ENCODE peak calls at places on chromosome 10, in four cellular contexts. Y is HepG2, Q is RWPE1, S is cardiac muscle cell. L is an unnamed sample.

GRCh38 chr10:132292287-132292971 is 15.3 kb downstream of the STK32C start:
- DNase-seq in Y (no peak), Q (no peak), S (no peak), L (no peak)

GRCh38 chr10:128744092-128744491 is 617.9 kb upstream of the MKI67 start:
- DNase-seq in Y (no peak), Q (no peak), S (no peak), L (no peak)

GRCh38 chr10:112140110-112140755 is 43.3 kb downstream of the GPAM start:
- DNase-seq in Y (peak), Q (peak), S (peak), L (peak)

GRCh38 chr10:109191341-109191740 is 732.0 kb downstream of the XPNPEP1 start:
- DNase-seq in Y (no peak), Q (no peak), S (no peak), L (no peak)

GRCh38 chr10:29828978-29829377 is 194.2 kb upstream of the SVIL start:
- DNase-seq in Y (no peak), Q (no peak), S (no peak), L (no peak)

GRCh38 chr10:7003821-7004220 is 407.0 kb downstream of the SFMBT2 start:
- DNase-seq in Y (no peak), Q (no peak), S (no peak), L (no peak)

GRCh38 chr10:22825841-22826240 is 102.0 kb upstream of the ARMC3 start:
- DNase-seq in Y (no peak), Q (no peak), S (no peak), L (no peak)

GRCh38 chr10:36349445-36350063 is 707.5 kb upstream of the FZD8 start:
- DNase-seq in Y (no peak), Q (no peak), S (peak), L (no peak)

GRCh38 chr10:34906021-34906965 is 91.2 kb upstream of the PARD3 start:
- DNase-seq in Y (peak), Q (peak), S (peak), L (no peak)

GRCh38 chr10:78931333-78932083 is 137.3 kb upstream of the ZMIZ1 start:
- DNase-seq in Y (no peak), Q (no peak), S (no peak), L (peak)

GRCh38 chr10:15877836-15878576 is 17.7 kb upstream of the MINDY3 start:
- DNase-seq in Y (peak), Q (no peak), S (no peak), L (no peak)

DNA sequence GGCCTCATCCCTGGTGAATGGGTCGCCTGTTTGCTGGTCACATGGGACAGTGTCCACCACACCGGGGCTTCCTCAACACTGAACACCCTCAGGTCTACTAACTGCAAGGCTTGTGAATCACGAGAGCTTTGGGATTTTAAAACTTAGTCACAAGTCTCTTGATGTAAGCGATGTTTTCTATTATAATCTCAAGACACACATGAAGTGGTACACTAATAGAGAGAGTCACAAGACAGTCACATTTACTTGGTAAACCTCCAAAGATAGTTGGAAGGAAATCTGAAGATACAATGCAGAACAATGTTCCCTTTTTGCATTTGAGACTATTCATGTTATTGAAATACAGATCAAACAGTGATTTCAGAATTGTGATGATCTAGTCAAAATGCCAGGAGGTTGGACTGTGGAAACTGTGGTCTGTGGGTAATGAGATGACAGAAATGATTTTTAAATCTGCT is 233.1 kb upstream of the KLF6 start:
- DNase-seq in Y (no peak), Q (no peak), S (no peak), L (no peak)
- H3K27ac ChIP-seq in Y (no peak), Q (no peak), S (no peak), L (no peak)

GRCh38 chr10:126616737-126617136 is 53.8 kb downstream of the C10orf90 start:
- DNase-seq in Y (no peak), Q (no peak), S (no peak), L (no peak)

GRCh38 chr10:126617208-126617607 is 53.3 kb downstream of the C10orf90 start:
- DNase-seq in Y (no peak), Q (no peak), S (no peak), L (no peak)

GRCh38 chr10:126621836-126622235 is 48.7 kb downstream of the C10orf90 start:
- DNase-seq in Y (no peak), Q (no peak), S (no peak), L (no peak)

GRCh38 chr10:126618466-126618865 is 52.0 kb downstream of the C10orf90 start:
- DNase-seq in Y (no peak), Q (no peak), S (no peak), L (no peak)
- H3K27ac ChIP-seq in Y (no peak), Q (no peak), S (no peak), L (no peak)

GRCh38 chr10:110671788-110672579 is 27.8 kb downstream of the RBM20 start:
- DNase-seq in Y (peak), Q (peak), S (peak), L (peak)
- H3K27ac ChIP-seq in Y (no peak), Q (no peak), S (no peak), L (peak)

GRCh38 chr10:48390005-48390871 is 83.8 kb downstream of the MAPK8 start:
- DNase-seq in Y (no peak), Q (no peak), S (no peak), L (no peak)

GRCh38 chr10:48391994-48392393 is 85.5 kb downstream of the MAPK8 start:
- DNase-seq in Y (no peak), Q (no peak), S (peak), L (no peak)

GRCh38 chr10:48389272-48389671 is 82.8 kb downstream of the MAPK8 start:
- DNase-seq in Y (no peak), Q (no peak), S (peak), L (no peak)

GRCh38 chr10:48390933-48391845 is 84.7 kb downstream of the MAPK8 start:
- DNase-seq in Y (no peak), Q (peak), S (no peak), L (no peak)
- H3K27ac ChIP-seq in Y (no peak), Q (no peak), S (no peak), L (no peak)

DNA sequence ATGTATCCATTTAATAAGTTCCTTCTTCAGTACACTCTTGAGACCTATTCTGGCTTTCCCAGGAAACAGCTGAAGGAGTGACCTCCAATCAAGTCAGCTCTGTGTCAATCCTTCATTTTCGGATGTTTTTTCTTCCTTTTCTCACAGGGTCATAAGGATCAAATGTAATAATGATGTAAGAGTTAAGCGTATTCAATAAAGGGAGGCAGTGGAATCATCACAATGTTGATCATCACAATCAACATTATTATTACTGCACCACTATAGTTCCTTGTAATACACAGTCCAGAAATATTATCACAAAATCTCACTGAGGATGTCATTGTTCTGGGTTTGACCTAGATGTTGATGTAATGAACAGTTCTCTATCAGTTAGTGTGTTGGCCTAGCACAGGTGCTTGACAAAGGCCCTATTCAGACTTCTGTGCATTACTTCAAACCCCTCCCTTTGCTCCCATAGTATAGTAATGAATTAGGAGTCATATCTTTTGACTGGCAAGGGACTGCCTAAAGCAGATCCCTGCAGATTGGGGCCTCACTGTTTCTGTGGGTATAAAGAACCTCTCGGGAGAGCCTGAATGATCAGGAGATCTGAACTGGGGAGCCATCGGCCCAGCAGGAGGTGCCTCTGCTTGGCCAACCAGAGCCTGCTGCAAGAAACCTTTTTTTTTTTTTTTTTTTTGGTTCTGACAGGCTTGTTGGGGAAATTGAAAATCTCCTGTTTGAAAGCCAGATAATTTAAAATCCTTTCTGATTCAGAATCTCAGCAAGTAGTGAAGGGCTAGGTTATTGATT is 100.6 kb downstream of the KAT6B start:
- DNase-seq in Y (peak), Q (no peak), S (no peak), L (no peak)
- H3K27ac ChIP-seq in Y (no peak), Q (no peak), S (no peak), L (peak)

DNA sequence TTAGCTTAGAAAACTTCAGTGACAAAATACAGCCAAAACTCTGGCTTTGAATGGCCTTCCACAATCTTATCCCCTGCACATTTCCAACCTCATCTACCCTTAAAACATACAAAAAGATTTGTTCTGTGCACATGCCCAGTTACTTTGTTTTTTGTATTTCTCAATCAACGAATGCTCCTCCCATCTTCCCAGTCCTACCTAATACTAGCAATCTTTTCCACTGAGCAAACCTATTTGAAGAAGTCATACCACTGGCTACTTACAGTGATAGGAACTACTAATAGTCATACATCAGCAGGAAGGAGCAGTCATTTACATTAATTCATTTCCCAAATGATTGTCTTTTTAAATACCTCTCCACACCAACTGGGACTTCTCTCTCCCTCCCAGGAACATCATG is 2.5 kb downstream of the USP54 start:
- DNase-seq in Y (peak), Q (no peak), S (no peak), L (no peak)
- H3K27ac ChIP-seq in Y (no peak), Q (peak), S (no peak), L (no peak)

DNA sequence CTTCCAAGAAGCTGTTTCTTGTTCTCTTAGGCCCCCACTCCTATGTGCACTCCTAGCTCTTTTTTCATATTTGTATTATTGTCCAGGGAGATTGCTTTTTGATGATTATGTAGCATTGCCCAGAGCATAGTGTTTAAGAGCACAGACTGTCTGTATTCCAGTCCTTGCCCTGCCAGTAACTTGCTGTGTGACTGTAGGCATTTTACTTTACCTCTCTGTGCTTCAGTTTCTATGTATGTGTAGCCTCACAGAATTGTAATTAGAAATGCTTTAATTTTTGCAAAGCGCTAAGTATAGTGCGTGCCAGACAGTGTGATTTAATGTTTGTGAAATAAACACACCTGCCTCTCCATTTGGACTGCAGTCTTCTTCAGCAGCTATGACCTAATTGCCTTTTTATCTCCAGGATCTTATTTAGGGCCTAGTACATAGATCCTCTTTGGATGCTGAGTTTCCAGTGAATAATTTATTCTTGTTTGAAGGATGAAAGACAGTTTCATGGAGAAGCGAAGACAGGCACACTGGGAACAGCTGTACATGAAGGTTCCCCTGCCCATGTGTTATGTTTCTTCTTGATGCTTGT is 1.4 kb downstream of the SEC23IP start:
- DNase-seq in Y (no peak), Q (no peak), S (no peak), L (no peak)
- H3K27ac ChIP-seq in Y (no peak), Q (no peak), S (no peak), L (no peak)

GRCh38 chr10:97690138-97690537 is 3.1 kb upstream of the AVPI1 start:
- DNase-seq in Y (no peak), Q (no peak), S (no peak), L (no peak)
- H3K27ac ChIP-seq in Y (no peak), Q (peak), S (no peak), L (peak)

DNA sequence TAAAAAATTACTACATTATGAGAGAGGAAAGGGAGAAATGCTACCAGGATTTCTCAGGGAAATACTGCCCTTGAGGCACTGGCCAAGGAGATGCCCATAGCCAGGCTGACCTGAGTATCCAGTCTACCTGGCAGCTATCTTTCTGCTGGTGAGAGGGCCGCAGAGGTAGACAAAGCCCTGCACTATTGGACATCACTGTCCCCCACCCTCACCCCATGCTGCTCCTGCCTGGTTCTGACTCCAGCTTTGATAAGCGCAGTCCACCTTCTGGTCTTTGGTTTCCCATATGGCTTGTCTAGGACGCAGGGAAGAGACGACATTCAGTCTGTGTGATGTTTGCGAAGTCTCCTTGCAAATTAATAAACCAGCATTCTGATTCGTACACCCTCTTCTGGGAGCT is 3.7 kb downstream of the ITPRIP start:
- DNase-seq in Y (no peak), Q (no peak), S (no peak), L (no peak)
- H3K27ac ChIP-seq in Y (no peak), Q (peak), S (peak), L (peak)

DNA sequence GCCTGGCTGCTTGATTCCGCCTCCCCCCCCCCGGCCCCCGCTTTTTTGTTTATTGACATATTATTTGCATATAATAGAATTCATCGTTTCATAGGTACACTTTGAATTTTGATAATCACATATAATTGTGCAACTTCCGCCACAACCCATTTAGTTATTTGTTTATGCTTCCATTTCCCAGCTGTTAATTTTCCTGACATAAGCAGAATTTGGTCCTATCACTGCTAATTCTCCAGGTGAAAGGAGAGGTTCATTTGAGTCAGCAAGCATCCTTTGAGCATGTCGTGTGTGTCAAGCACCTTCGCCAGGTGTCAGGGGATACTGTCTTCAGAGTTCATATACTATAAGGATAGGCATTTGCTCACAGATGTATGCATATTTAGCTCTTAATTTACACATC is 102.2 kb downstream of the CELF2 start:
- DNase-seq in Y (no peak), Q (no peak), S (no peak), L (no peak)
- H3K27ac ChIP-seq in Y (no peak), Q (no peak), S (peak), L (no peak)

L was measured in heart right ventricle.